ENCODE peak calls at places on chromosomes 5 and 9, in four cellular contexts. M is body of pancreas, C is heart right ventricle, W is PC-3. N is an unnamed sample.

GRCh38 chr5:13956441-13956840 is 12.0 kb upstream of the DNAH5 start:
- DNase-seq in M (no peak), C (no peak), W (no peak), N (no peak)

GRCh38 chr9:125397736-125398135 is 136.1 kb downstream of the GAPVD1 start:
- DNase-seq in C (no peak), M (no peak), W (no peak), N (no peak)

GRCh38 chr9:68631811-68632210 is 73.2 kb upstream of the PIP5K1B start:
- DNase-seq in W (no peak), M (no peak), C (no peak), N (no peak)

GRCh38 chr9:2320632-2321031 is 301.0 kb upstream of the VLDLR start:
- DNase-seq in W (no peak), C (no peak), M (no peak), N (no peak)

GRCh38 chr5:171782332-171782966 is 3.2 kb upstream of the SMIM23 start:
- DNase-seq in C (no peak), W (peak), M (no peak), N (no peak)

GRCh38 chr5:21680196-21680595 is 1172.9 kb downstream of the CDH12 start:
- DNase-seq in W (peak), M (peak), C (no peak), N (no peak)

GRCh38 chr5:81391-82021 is 10.5 kb upstream of the PLEKHG4B start:
- DNase-seq in C (no peak), M (no peak), W (no peak), N (no peak)

GRCh38 chr5:77518304-77518703 is 26.2 kb upstream of the WDR41 start:
- DNase-seq in W (peak), M (no peak), C (no peak), N (no peak)

GRCh38 chr5:170863646-170864045 is 1.8 kb downstream of the RANBP17 start:
- DNase-seq in W (no peak), C (no peak), M (no peak), N (no peak)

GRCh38 chr5:121707196-121707595 is 144.5 kb upstream of the FTMT start:
- DNase-seq in M (no peak), C (no peak), W (no peak), N (no peak)

GRCh38 chr9:119556129-119556875 is 187.1 kb upstream of the BRINP1 start:
- DNase-seq in M (peak), W (peak), C (peak), N (peak)

GRCh38 chr5:176994460-176995121 is 12.0 kb downstream of the UIMC1 start:
- DNase-seq in C (no peak), M (peak), W (no peak), N (no peak)

GRCh38 chr5:58450811-58451629 is 8.9 kb downstream of the PLK2 start:
- DNase-seq in M (no peak), W (no peak), C (no peak), N (no peak)

GRCh38 chr5:142587354-142587965 is 98.4 kb downstream of the FGF1 start:
- DNase-seq in M (no peak), C (no peak), W (peak), N (no peak)

GRCh38 chr9:98318834-98319478 is 63.5 kb upstream of the TBC1D2 start:
- DNase-seq in M (no peak), C (no peak), W (peak), N (no peak)

GRCh38 chr9:134375011-134375390 is 48.7 kb downstream of the RXRA start:
- DNase-seq in C (peak), M (peak), W (no peak), N (no peak)

GRCh38 chr9:118290116-118290515 is 585.9 kb downstream of the TLR4 start:
- DNase-seq in M (no peak), W (no peak), C (no peak), N (no peak)

GRCh38 chr5:76473676-76474075 is 70.6 kb downstream of the IQGAP2 start:
- DNase-seq in C (no peak), W (no peak), M (no peak), N (no peak)

GRCh38 chr9:1869843-1870242 is 145.3 kb upstream of the SMARCA2 start:
- DNase-seq in C (no peak), M (peak), W (peak), N (no peak)

GRCh38 chr9:37899041-37899440 is 4.9 kb downstream of the SLC25A51 start:
- DNase-seq in C (no peak), W (no peak), M (no peak), N (no peak)

GRCh38 chr5:170738840-170739239 is 44.7 kb upstream of the GABRP start:
- DNase-seq in M (peak), C (no peak), W (no peak), N (no peak)

GRCh38 chr5:96855041-96855872 is 21.0 kb upstream of the ERAP2 start:
- DNase-seq in W (peak), C (no peak), M (no peak), N (no peak)

GRCh38 chr9:86034863-86035734 is 64.3 kb downstream of the GOLM1 start:
- DNase-seq in M (peak), C (no peak), W (peak), N (no peak)

GRCh38 chr9:107481035-107481434 is 8.5 kb downstream of the KLF4 start:
- DNase-seq in W (peak), C (no peak), M (no peak), N (no peak)
- H3K4me3 ChIP-seq in W (peak), C (no peak), M (no peak), N (no peak)

GRCh38 chr5:3598236-3598635 is 2.6 kb downstream of the IRX1 start:
- DNase-seq in C (no peak), M (no peak), W (no peak), N (no peak)
- H3K4me3 ChIP-seq in C (no peak), M (no peak), W (no peak), N (no peak)

GRCh38 chr9:127562841-127563523 is 49.1 kb upstream of the STXBP1 start:
- DNase-seq in W (peak), C (no peak), M (no peak), N (no peak)

GRCh38 chr9:127566351-127567001 is 45.6 kb upstream of the STXBP1 start:
- DNase-seq in M (no peak), C (no peak), W (peak), N (no peak)

GRCh38 chr9:127567119-127567897 is 44.8 kb upstream of the STXBP1 start:
- DNase-seq in M (peak), W (peak), C (peak), N (no peak)

GRCh38 chr9:127563579-127563978 is 48.5 kb upstream of the STXBP1 start:
- DNase-seq in W (peak), C (no peak), M (no peak), N (no peak)

GRCh38 chr9:127565231-127565630 is 46.8 kb upstream of the STXBP1 start:
- DNase-seq in M (no peak), C (no peak), W (no peak), N (no peak)
- H3K4me3 ChIP-seq in M (no peak), C (no peak), W (no peak), N (no peak)

GRCh38 chr9:21558079-21558478 is 76.0 kb upstream of the IFNE start:
- DNase-seq in W (no peak), M (no peak), C (no peak), N (no peak)
- H3K4me3 ChIP-seq in W (peak), M (no peak), C (no peak), N (peak)